ENCODE peak calls at places on chromosomes 13 and 19, in eight cellular contexts. E is ovary, Q is transverse colon, O is SJCRH30, J is right atrium auricular region, M is gastrocnemius medialis, W is ascending aorta, S is prostate gland. Z is an unnamed sample. For H3K36me3, the result is how much of the 10 kb centered on the place peaks cover.

GRCh38 chr13:51330741-51331140 is 8.8 kb upstream of the SERPINE3 start:
- DNase-seq in M (no peak), O (no peak), S (no peak), W (no peak), E (no peak), J (no peak), Q (no peak), Z (no peak)

GRCh38 chr19:30087381-30088138 is 145.5 kb downstream of the URI1 start:
- DNase-seq in Q (no peak), W (no peak), O (no peak), M (no peak), S (no peak), E (no peak), J (no peak), Z (no peak)

GRCh38 chr19:48490980-48491792 is 20.4 kb downstream of the LMTK3 start:
- DNase-seq in E (peak), J (no peak), O (peak), W (no peak), S (no peak), Q (peak), M (no peak), Z (no peak)

GRCh38 chr19:46598372-46598917 is 2.7 kb upstream of the CALM3 start:
- DNase-seq in S (no peak), W (no peak), E (no peak), M (no peak), Q (no peak), J (no peak), O (no peak), Z (no peak)

GRCh38 chr13:47463726-47464125 is 537.3 kb downstream of the SUCLA2 start:
- DNase-seq in W (no peak), J (no peak), E (no peak), M (no peak), Q (no peak), O (no peak), S (no peak), Z (no peak)

GRCh38 chr19:595326-596262 is 5.9 kb downstream of the HCN2 start:
- DNase-seq in M (no peak), W (no peak), O (peak), Q (no peak), J (no peak), E (no peak), S (no peak), Z (no peak)

GRCh38 chr19:54455786-54456422 is 6.9 kb downstream of the LENG8 start:
- DNase-seq in J (no peak), W (no peak), Q (no peak), S (no peak), O (no peak), M (no peak), E (no peak), Z (no peak)

GRCh38 chr13:97219226-97219625 is 2.9 kb upstream of the MBNL2 start:
- DNase-seq in O (no peak), J (no peak), Q (no peak), M (no peak), S (no peak), W (no peak), E (no peak), Z (no peak)

GRCh38 chr19:29042450-29042849 is 170.5 kb downstream of the UQCRFS1 start:
- DNase-seq in O (no peak), Q (no peak), M (no peak), S (no peak), E (no peak), J (no peak), W (no peak), Z (no peak)

GRCh38 chr19:4328243-4328990 is 10.2 kb downstream of the STAP2 start:
- DNase-seq in J (peak), M (peak), Q (peak), W (peak), S (peak), E (peak), O (peak), Z (peak)

GRCh38 chr13:99302637-99303505 is 4.3 kb downstream of the GPR183 start:
- DNase-seq in E (no peak), S (no peak), O (no peak), W (no peak), Q (no peak), J (no peak), M (no peak), Z (no peak)

GRCh38 chr13:99299545-99300341 is 7.5 kb downstream of the GPR183 start:
- DNase-seq in Q (no peak), M (no peak), J (no peak), W (no peak), O (peak), E (no peak), S (no peak), Z (no peak)

GRCh38 chr13:99301056-99301838 is 6.0 kb downstream of the GPR183 start:
- DNase-seq in S (no peak), J (no peak), M (no peak), O (no peak), W (no peak), Q (no peak), E (no peak), Z (no peak)

GRCh38 chr13:99303863-99304521 is 3.2 kb downstream of the GPR183 start:
- DNase-seq in J (no peak), S (no peak), W (no peak), Q (peak), M (no peak), E (no peak), O (no peak), Z (no peak)

DNA sequence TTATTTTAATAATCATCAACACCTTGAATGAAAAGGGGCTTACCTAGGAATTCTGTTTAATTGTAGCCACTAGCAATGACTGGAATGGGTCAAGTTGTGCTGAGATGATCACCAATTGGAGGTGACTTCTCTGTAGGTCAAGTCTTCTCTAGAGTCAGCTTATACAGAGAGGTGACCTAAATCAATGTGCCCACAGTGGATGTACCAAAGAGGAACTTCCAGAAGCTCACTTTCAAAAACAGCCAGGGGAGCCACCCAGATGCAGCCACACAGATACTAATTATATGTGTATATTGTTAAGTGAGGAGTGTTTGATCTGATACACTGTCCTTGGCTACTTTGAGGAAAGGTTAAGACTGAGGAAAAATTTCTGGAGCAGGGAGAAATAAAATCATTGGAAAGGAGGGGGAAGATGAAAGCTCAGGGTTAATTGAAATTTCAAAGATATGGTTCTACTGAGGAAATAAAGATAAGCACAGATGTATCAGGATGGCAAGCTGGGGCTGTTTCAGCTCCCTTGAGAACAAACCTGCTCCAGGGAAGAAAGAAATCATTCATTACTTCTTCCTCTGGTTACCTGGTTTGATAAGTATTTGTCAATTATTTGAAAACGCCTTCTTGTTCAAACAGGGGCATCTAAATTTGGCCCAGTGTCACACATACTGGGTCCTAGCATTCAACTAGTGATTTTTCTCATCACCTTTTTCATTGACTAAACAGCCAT is 5.1 kb downstream of the GPR183 start:
- DNase-seq in W (no peak), E (no peak), M (no peak), J (no peak), O (no peak), S (no peak), Q (no peak), Z (no peak)
- H3K4me3 ChIP-seq in W (no peak), E (no peak), M (no peak), J (no peak), O (no peak), S (no peak), Q (no peak), Z (no peak)

GRCh38 chr19:16571283-16571682 is 932 bp downstream of the SLC35E1 start:
- DNase-seq in Q (no peak), W (no peak), S (no peak), M (no peak), J (no peak), O (no peak), E (no peak), Z (no peak)
- H3K36me3 ChIP-seq in Q (under half), W (under half), S (under half), M (under half), J (under half), O (under half), E (under half), Z (under half)

GRCh38 chr19:16301999-16302694 is 22.5 kb upstream of the KLF2 start:
- DNase-seq in M (peak), Q (no peak), O (peak), S (no peak), J (no peak), E (no peak), W (no peak), Z (no peak)

GRCh38 chr19:16297575-16298178 is 26.9 kb upstream of the KLF2 start:
- DNase-seq in O (no peak), E (no peak), Q (peak), M (no peak), W (no peak), J (no peak), S (no peak), Z (no peak)

GRCh38 chr19:16296713-16297112 is 27.9 kb upstream of the KLF2 start:
- DNase-seq in J (no peak), S (no peak), M (no peak), W (no peak), Q (no peak), O (no peak), E (no peak), Z (no peak)

GRCh38 chr19:16295071-16295470 is 29.6 kb upstream of the KLF2 start:
- DNase-seq in S (no peak), O (no peak), Q (no peak), E (no peak), M (no peak), J (no peak), W (no peak), Z (no peak)

DNA sequence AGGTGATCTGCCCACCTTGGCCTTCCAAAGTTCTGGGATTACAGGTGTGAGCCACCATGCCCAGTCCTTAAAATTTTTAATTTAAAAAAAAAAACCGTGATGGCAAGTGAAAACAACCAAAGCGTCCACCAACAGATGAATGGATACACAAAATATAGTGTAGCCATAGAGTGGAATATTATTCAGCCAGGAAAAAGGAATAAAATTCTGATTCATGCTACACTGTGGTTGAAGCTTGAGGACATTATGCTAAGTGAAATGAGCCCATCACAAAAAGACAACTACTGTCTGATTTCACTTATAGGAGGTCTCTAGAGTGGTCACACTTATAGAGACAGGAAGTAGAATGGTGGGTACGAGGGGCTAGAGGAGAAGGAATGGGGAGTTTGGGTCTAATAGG is 26.3 kb upstream of the KLF2 start:
- DNase-seq in S (no peak), J (no peak), O (no peak), W (no peak), Q (no peak), M (no peak), E (no peak), Z (no peak)
- H3K4me3 ChIP-seq in S (no peak), J (no peak), O (no peak), W (no peak), Q (no peak), M (no peak), E (no peak), Z (no peak)

GRCh38 chr13:113179374-113180230 is 21.2 kb downstream of the PROZ start:
- DNase-seq in Q (no peak), W (no peak), E (no peak), O (no peak), J (no peak), M (no peak), S (no peak), Z (no peak)

GRCh38 chr13:113178070-113178895 is 19.8 kb downstream of the PROZ start:
- DNase-seq in M (no peak), O (no peak), E (no peak), S (no peak), W (no peak), J (no peak), Q (no peak), Z (no peak)

GRCh38 chr13:113176822-113177221 is 18.4 kb downstream of the PROZ start:
- DNase-seq in Q (no peak), S (no peak), W (no peak), J (no peak), E (no peak), O (no peak), M (no peak), Z (no peak)

GRCh38 chr13:113176292-113176691 is 17.8 kb downstream of the PROZ start:
- DNase-seq in J (no peak), W (no peak), O (no peak), E (no peak), Q (peak), M (no peak), S (no peak), Z (peak)

DNA sequence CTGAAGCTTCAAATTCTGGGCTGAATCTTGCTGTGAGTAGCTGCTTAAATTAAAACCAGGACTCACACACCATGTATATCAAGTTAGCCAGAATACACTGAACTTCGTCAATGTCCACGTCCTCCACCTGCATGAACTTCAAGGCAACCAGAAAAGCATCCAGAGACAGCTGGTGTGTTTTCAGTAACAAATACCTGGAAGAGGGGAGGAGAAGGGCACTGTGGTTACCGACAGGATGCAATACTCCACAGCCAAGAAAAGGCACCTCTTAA is 20.4 kb downstream of the PROZ start:
- DNase-seq in E (no peak), O (no peak), W (no peak), Q (no peak), S (no peak), J (no peak), M (no peak), Z (no peak)
- H3K36me3 ChIP-seq in E (under half), O (half or more), W (half or more), Q (under half), S (under half), J (half or more), M (under half), Z (under half)

GRCh38 chr13:73422973-73423372 is 364.2 kb downstream of the KLF5 start:
- DNase-seq in O (no peak), S (no peak), M (no peak), W (no peak), E (no peak), J (no peak), Q (peak), Z (no peak)

GRCh38 chr13:73428137-73428536 is 369.3 kb downstream of the KLF5 start:
- DNase-seq in O (no peak), Q (no peak), W (no peak), E (no peak), J (no peak), M (no peak), S (no peak), Z (no peak)

GRCh38 chr13:73433893-73434292 is 375.1 kb downstream of the KLF5 start:
- DNase-seq in M (no peak), W (no peak), J (no peak), Q (no peak), S (no peak), E (no peak), O (no peak), Z (no peak)

GRCh38 chr13:73429691-73430090 is 370.9 kb downstream of the KLF5 start:
- DNase-seq in Q (no peak), E (no peak), M (no peak), W (no peak), O (no peak), J (no peak), S (peak), Z (no peak)

GRCh38 chr13:73428706-73429105 is 369.9 kb downstream of the KLF5 start:
- DNase-seq in Q (no peak), O (no peak), E (no peak), W (no peak), M (no peak), S (no peak), J (no peak), Z (no peak)
- H3K4me3 ChIP-seq in Q (no peak), O (no peak), E (no peak), W (no peak), M (no peak), S (no peak), J (no peak), Z (no peak)

GRCh38 chr13:110684388-110685056 is 21.4 kb downstream of the CARS2 start:
- DNase-seq in W (peak), M (no peak), E (no peak), S (no peak), O (no peak), J (no peak), Q (no peak), Z (no peak)

GRCh38 chr13:110683921-110684320 is 22.0 kb downstream of the CARS2 start:
- DNase-seq in W (peak), J (no peak), O (no peak), Q (no peak), M (no peak), E (no peak), S (no peak), Z (no peak)

GRCh38 chr13:110687736-110688135 is 18.2 kb downstream of the CARS2 start:
- DNase-seq in E (no peak), J (no peak), S (no peak), O (no peak), M (no peak), W (peak), Q (no peak), Z (no peak)

GRCh38 chr13:110683203-110683883 is 22.6 kb downstream of the CARS2 start:
- DNase-seq in E (no peak), W (peak), O (peak), Q (no peak), S (no peak), M (no peak), J (no peak), Z (no peak)

DNA sequence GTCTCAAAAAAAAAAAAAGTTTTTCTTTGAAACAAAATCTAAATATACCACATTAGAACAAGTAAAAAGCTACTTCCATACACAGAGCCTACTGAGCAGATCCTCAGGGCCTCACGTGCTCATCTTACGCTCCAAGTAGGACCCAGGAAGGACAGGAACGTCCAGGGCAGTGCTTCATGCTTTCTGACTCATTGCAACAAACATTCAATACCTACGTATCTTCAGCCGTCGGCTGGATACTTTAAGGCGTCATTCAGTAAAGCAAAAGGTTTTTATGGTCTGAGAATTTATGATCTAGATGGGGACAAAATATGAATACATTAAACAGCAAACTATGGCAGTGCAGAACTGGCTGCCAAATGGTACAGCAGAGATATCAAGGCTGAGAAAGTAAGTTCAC is 20.6 kb downstream of the CARS2 start:
- DNase-seq in M (no peak), W (peak), E (no peak), S (no peak), Q (no peak), O (no peak), J (no peak), Z (no peak)
- H3K36me3 ChIP-seq in M (under half), W (half or more), E (under half), S (under half), Q (under half), O (under half), J (half or more), Z (under half)

GRCh38 chr19:50835103-50835784 is 1.9 kb upstream of the KLK15 start:
- DNase-seq in O (peak), W (no peak), Q (peak), S (peak), J (no peak), M (no peak), E (no peak), Z (no peak)

GRCh38 chr19:50836543-50837195 is 3.3 kb upstream of the KLK15 start:
- DNase-seq in M (no peak), E (no peak), Q (peak), W (no peak), S (no peak), J (no peak), O (no peak), Z (no peak)

GRCh38 chr19:50838239-50838638 is 4.9 kb upstream of the KLK15 start:
- DNase-seq in S (peak), M (no peak), W (no peak), E (no peak), Q (no peak), J (no peak), O (no peak), Z (no peak)

GRCh38 chr19:50835785-50836542 is 2.6 kb upstream of the KLK15 start:
- DNase-seq in W (no peak), Q (peak), E (peak), M (no peak), S (peak), O (peak), J (no peak), Z (peak)

GRCh38 chr19:50837300-50837699 is 3.9 kb upstream of the KLK15 start:
- DNase-seq in M (no peak), Q (peak), S (peak), O (no peak), W (no peak), J (no peak), E (no peak), Z (no peak)
- H3K4me3 ChIP-seq in M (no peak), Q (no peak), S (no peak), O (no peak), W (no peak), J (no peak), E (no peak), Z (no peak)

GRCh38 chr13:46008631-46009030 is 43.9 kb downstream of the ZC3H13 start:
- DNase-seq in W (no peak), Q (no peak), S (no peak), E (no peak), O (no peak), J (no peak), M (no peak), Z (no peak)

GRCh38 chr13:46012404-46012803 is 40.1 kb downstream of the ZC3H13 start:
- DNase-seq in O (no peak), S (no peak), E (no peak), M (no peak), Q (no peak), W (no peak), J (no peak), Z (no peak)

GRCh38 chr13:46015374-46015773 is 37.2 kb downstream of the ZC3H13 start:
- DNase-seq in J (no peak), E (no peak), O (no peak), Q (no peak), W (no peak), S (no peak), M (no peak), Z (no peak)

GRCh38 chr13:46006688-46007452 is 45.7 kb downstream of the ZC3H13 start:
- DNase-seq in O (no peak), S (no peak), E (no peak), J (no peak), W (no peak), M (no peak), Q (no peak), Z (no peak)

DNA sequence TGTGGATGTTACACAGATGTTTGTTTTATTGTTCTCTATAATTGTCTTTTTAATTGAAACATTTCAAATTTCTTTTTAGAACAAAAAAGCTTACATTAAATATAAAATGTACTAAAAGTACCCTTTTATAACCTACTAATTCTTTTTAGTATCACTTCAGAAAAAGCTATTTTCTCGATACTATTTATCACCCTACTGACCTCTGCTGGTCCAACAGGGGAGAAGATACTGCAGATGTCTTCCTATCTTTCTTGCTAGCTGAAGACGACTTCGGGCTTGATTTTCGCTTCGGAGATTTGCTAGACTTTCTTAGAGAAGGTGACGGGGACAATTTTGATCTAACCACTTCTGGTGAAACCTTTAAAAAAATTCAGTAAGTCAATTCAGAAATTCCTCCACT is 42.4 kb downstream of the ZC3H13 start:
- DNase-seq in W (no peak), O (no peak), E (no peak), M (no peak), J (no peak), Q (no peak), S (no peak), Z (no peak)
- H3K36me3 ChIP-seq in W (under half), O (under half), E (under half), M (under half), J (under half), Q (under half), S (under half), Z (half or more)

Z was measured in heart right ventricle.